ENCODE peak calls at places on chromosomes 2 and 18, in ten cellular contexts. A is IMR-90; B is CD8-positive, alpha-beta memory T cell; G is thyroid gland; T is right lobe of liver; E is HCT116; N is A549; M is neural progenitor cell; Q is Caco-2; F is OCI-LY7. S is an unnamed sample.

GRCh38 chr2:144083211-144083610 is 436.7 kb downstream of the ZEB2 start:
- DNase-seq in T (no peak), B (no peak), N (peak; percentile 9), M (no peak), Q (no peak), G (no peak), F (no peak), E (no peak), A (peak; percentile 85), S (no peak)

GRCh38 chr2:39571197-39571731 is 94.5 kb upstream of the TMEM178A start:
- DNase-seq in B (no peak), Q (no peak), A (no peak), T (no peak), E (no peak), M (no peak), G (no peak), F (no peak), N (no peak), S (no peak)

GRCh38 chr2:149562304-149562703 is 25.3 kb downstream of the MMADHC start:
- DNase-seq in G (no peak), F (no peak), N (peak; percentile 10), A (peak; percentile 59), B (no peak), E (no peak), M (no peak), Q (no peak), T (no peak), S (no peak)

GRCh38 chr2:170928036-170928823 is 823 bp upstream of the GORASP2 start:
- DNase-seq in M (peak; percentile 31), B (no peak), F (peak; percentile 27), G (peak; percentile 17), Q (peak; percentile 63), T (no peak), A (peak; percentile 31), N (peak; percentile 45), E (no peak), S (no peak)

GRCh38 chr2:49248506-49248905 is 94.2 kb upstream of the FSHR start:
- DNase-seq in E (no peak), Q (no peak), N (peak; percentile 36), F (no peak), G (no peak), B (no peak), A (peak; percentile 96), T (no peak), M (no peak), S (no peak)

GRCh38 chr2:151525872-151526271 is 116.2 kb downstream of the RIF1 start:
- DNase-seq in Q (no peak), M (no peak), T (no peak), B (no peak), A (no peak), E (no peak), N (no peak), F (no peak), G (peak; percentile 88), S (no peak)

GRCh38 chr2:152354069-152354755 is 19.2 kb downstream of the FMNL2 start:
- DNase-seq in T (no peak), Q (no peak), A (no peak), B (no peak), N (no peak), M (no peak), G (no peak), E (no peak), F (no peak), S (no peak)

GRCh38 chr18:60413944-60414547 is 41.5 kb upstream of the MC4R start:
- DNase-seq in M (peak; percentile 41), A (peak; percentile 7), F (peak; percentile 37), B (no peak), Q (peak; percentile 19), N (peak; percentile 11), E (peak; percentile 10), G (no peak), T (no peak), S (no peak)

GRCh38 chr2:56183643-56184499 is at the start of gene CCDC85A:
- DNase-seq in Q (peak; percentile 80), F (peak; percentile 55), N (peak; percentile 81), T (peak; percentile 88), G (peak; percentile 92), A (peak; percentile 55), E (peak; percentile 60), B (peak; percentile 13), M (peak; percentile 93), S (peak; percentile 77)

GRCh38 chr2:45960057-45960863 is 308.8 kb downstream of the PRKCE start:
- DNase-seq in N (peak; percentile 56), A (no peak), M (no peak), Q (no peak), E (no peak), G (no peak), F (no peak), T (no peak), B (no peak), S (no peak)

GRCh38 chr18:46343456-46343855 is 239.3 kb downstream of the HAUS1 start:
- DNase-seq in G (no peak), F (no peak), E (no peak), Q (no peak), A (no peak), N (no peak), T (no peak), M (no peak), B (no peak), S (no peak)

GRCh38 chr2:118954297-118955060 is 12.5 kb downstream of the MARCO start:
- DNase-seq in Q (no peak), A (no peak), E (no peak), G (no peak), M (no peak), F (no peak), N (no peak), B (no peak), T (no peak), S (no peak)

GRCh38 chr2:27322766-27323591 is at the start of gene MPV17:
- DNase-seq in A (peak; percentile 91), N (peak; percentile 95), G (peak; percentile 94), Q (peak; percentile 96), T (peak; percentile 93), F (peak; percentile 91), M (peak; percentile 93), B (peak; percentile 82), E (peak; percentile 88), S (peak; percentile 94)

GRCh38 chr2:75340560-75340959 is 141.2 kb upstream of the TACR1 start:
- DNase-seq in F (no peak), B (no peak), A (peak; percentile 42), Q (no peak), N (no peak), T (no peak), M (no peak), G (no peak), E (no peak), S (no peak)

DNA sequence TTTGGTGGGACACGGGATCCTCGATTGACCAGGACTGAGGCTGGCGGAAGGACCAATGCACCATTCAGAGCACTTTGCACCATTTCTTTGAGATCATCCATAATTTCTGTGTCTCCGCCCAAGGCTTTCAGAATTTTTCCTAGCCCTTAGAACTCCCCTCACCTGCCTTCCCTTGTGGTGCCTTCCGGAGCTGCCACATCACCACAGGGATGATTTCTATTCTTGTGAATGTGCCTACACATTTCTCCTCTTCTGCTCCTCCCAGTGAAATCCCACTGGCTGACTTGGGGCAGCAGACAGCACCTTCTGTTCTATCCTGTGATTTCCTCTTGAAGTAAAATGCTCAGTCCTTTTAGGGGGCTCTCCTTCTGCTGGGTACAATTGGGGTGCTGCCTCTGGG is 11.2 kb downstream of the ACOXL start:
- DNase-seq in A (no peak), E (no peak), T (no peak), N (no peak), B (no peak), F (no peak), M (no peak), G (no peak), Q (no peak), S (no peak)
- H3K4me1 ChIP-seq in A (no peaks in the 10 kb centered on the region), E (peaks cover 6% of the 10 kb centered on the region), T (no peaks in the 10 kb centered on the region), N (no peaks in the 10 kb centered on the region), B (peaks cover 13% of the 10 kb centered on the region), F (peaks cover 14% of the 10 kb centered on the region), M (peaks cover 20% of the 10 kb centered on the region), G (no peaks in the 10 kb centered on the region), Q (peaks cover 59% of the 10 kb centered on the region), S (no peaks in the 10 kb centered on the region)

GRCh38 chr2:111199840-111200239 is 79.1 kb downstream of the BCL2L11 start:
- DNase-seq in G (no peak), F (no peak), A (no peak), Q (no peak), B (no peak), N (no peak), T (no peak), E (no peak), M (no peak), S (no peak)
- H3K4me1 ChIP-seq in G (peaks cover 11% of the 10 kb centered on the region), F (no peaks in the 10 kb centered on the region), A (peaks cover 2% of the 10 kb centered on the region), Q (peaks cover 5% of the 10 kb centered on the region), B (peaks cover 4% of the 10 kb centered on the region), N (no peaks in the 10 kb centered on the region), T (no peaks in the 10 kb centered on the region), E (no peaks in the 10 kb centered on the region), M (peaks cover 15% of the 10 kb centered on the region), S (no peaks in the 10 kb centered on the region)

GRCh38 chr2:100064165-100064564 is 78.2 kb downstream of the AFF3 start:
- DNase-seq in G (no peak), T (no peak), N (no peak), E (no peak), M (no peak), Q (no peak), A (no peak), F (no peak), B (no peak), S (no peak)

GRCh38 chr2:100060875-100061274 is 81.5 kb downstream of the AFF3 start:
- DNase-seq in E (no peak), F (no peak), M (no peak), B (no peak), N (no peak), T (no peak), A (no peak), G (no peak), Q (no peak), S (no peak)

GRCh38 chr2:100064592-100065006 is 77.8 kb downstream of the AFF3 start:
- DNase-seq in Q (no peak), T (no peak), E (no peak), F (no peak), B (no peak), A (no peak), G (no peak), N (no peak), M (no peak), S (no peak)

GRCh38 chr2:100063459-100063953 is 78.9 kb downstream of the AFF3 start:
- DNase-seq in E (no peak), T (no peak), N (no peak), B (no peak), A (no peak), M (no peak), G (no peak), Q (no peak), F (no peak), S (no peak)

DNA sequence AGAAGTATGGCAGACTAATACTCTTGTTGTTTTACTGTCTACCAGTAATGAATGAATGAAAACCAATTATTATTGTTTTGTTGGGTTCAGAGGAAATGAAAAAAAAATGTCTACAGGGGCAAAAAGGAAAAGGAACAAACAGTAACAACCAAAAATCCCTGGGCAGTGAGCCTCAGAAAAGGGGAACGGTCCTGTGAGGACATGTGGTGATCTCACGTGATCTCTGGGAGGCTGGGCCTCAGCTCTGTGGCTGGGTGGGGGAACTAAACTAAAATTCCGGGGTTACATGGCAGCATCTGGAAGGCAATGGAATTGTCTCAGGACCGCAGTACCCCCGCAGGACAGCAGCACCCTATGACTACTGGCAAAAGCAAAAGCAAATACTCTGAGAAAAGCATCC is 80.1 kb downstream of the AFF3 start:
- DNase-seq in E (no peak), M (no peak), A (no peak), F (no peak), N (no peak), T (no peak), G (no peak), Q (no peak), B (no peak), S (no peak)
- H3K4me1 ChIP-seq in E (no peaks in the 10 kb centered on the region), M (no peaks in the 10 kb centered on the region), A (peaks cover 8% of the 10 kb centered on the region), F (peaks cover 15% of the 10 kb centered on the region), N (no peaks in the 10 kb centered on the region), T (no peaks in the 10 kb centered on the region), G (no peaks in the 10 kb centered on the region), Q (no peaks in the 10 kb centered on the region), B (peaks cover 11% of the 10 kb centered on the region), S (peaks cover 12% of the 10 kb centered on the region)

GRCh38 chr2:201450910-201451329 is 338 bp downstream of the TRAK2 start:
- DNase-seq in T (no peak), F (no peak), N (no peak), A (peak; percentile 29), G (no peak), M (peak; percentile 45), Q (no peak), E (no peak), B (no peak), S (no peak)
- H3K4me1 ChIP-seq in T (peaks cover 2% of the 10 kb centered on the region), F (peaks cover 14% of the 10 kb centered on the region), N (peaks cover 17% of the 10 kb centered on the region), A (peaks cover 2% of the 10 kb centered on the region), G (peaks cover 31% of the 10 kb centered on the region), M (peaks cover 10% of the 10 kb centered on the region), Q (peaks cover 27% of the 10 kb centered on the region), E (peaks cover 22% of the 10 kb centered on the region), B (peaks cover 52% of the 10 kb centered on the region), S (peaks cover 17% of the 10 kb centered on the region)